ENCODE peak calls at places on chromosome 15, in seven cellular contexts. R, D, Y, O, I, X and P are unnamed samples.

GRCh38 chr15:65791335-65792129 is 561 bp downstream of the DENND4A start:
- DNase-seq in R (peak; percentile 38), D (no peak), Y (peak; percentile 53), O (peak; percentile 47), I (no peak), X (peak; percentile 64), P (peak; percentile 58)

GRCh38 chr15:68820205-68820588 is 498 bp downstream of the ANP32A start:
- DNase-seq in R (peak; percentile 33), D (no peak), Y (peak; percentile 18), O (peak; percentile 34), I (peak; percentile 60), X (peak; percentile 56), P (peak; percentile 42)

GRCh38 chr15:44788748-44789147 is 52.4 kb downstream of the TRIM69 start:
- DNase-seq in R (no peak), D (no peak), Y (no peak), O (peak; percentile 19), I (no peak), X (no peak), P (no peak)

GRCh38 chr15:80831606-80832224 is 52.5 kb downstream of the CEMIP start:
- DNase-seq in R (no peak), D (no peak), Y (no peak), O (no peak), I (no peak), X (no peak), P (no peak)

GRCh38 chr15:70687432-70687831 is 75.9 kb downstream of the UACA start:
- DNase-seq in R (no peak), D (no peak), Y (no peak), O (no peak), I (no peak), X (no peak), P (no peak)

GRCh38 chr15:48031973-48032372 is 88.8 kb upstream of the SLC24A5 start:
- DNase-seq in R (no peak), D (no peak), Y (no peak), O (no peak), I (no peak), X (no peak), P (no peak)

GRCh38 chr15:67149859-67150824 is 84.7 kb downstream of the SMAD3 start:
- DNase-seq in R (peak; percentile 99), D (no peak), Y (peak; percentile 23), O (peak; percentile 99), I (no peak), X (no peak), P (peak; percentile 99)

GRCh38 chr15:48644827-48645557 is 517 bp downstream of the FBN1 start:
- DNase-seq in R (peak; percentile 62), D (peak; percentile 72), Y (peak; percentile 62), O (peak; percentile 72), I (no peak), X (peak; percentile 11), P (peak; percentile 67)

GRCh38 chr15:40825661-40826088 is 2.8 kb downstream of the PPP1R14D start:
- DNase-seq in R (peak; percentile 94), D (no peak), Y (no peak), O (peak; percentile 28), I (no peak), X (no peak), P (peak; percentile 27)

GRCh38 chr15:91926871-91927270 is 73.4 kb downstream of the SLCO3A1 start:
- DNase-seq in R (no peak), D (no peak), Y (no peak), O (no peak), I (no peak), X (no peak), P (no peak)

GRCh38 chr15:84949043-84949442 is 32.6 kb upstream of the PDE8A start:
- DNase-seq in R (peak; percentile 62), D (no peak), Y (no peak), O (peak; percentile 62), I (no peak), X (no peak), P (peak; percentile 24)

GRCh38 chr15:54585063-54585462 is 606.8 kb downstream of the UNC13C start:
- DNase-seq in R (no peak), D (no peak), Y (no peak), O (no peak), I (no peak), X (no peak), P (no peak)

GRCh38 chr15:96457852-96458251 is 127.4 kb downstream of the NR2F2 start:
- DNase-seq in R (peak; percentile 11), D (no peak), Y (no peak), O (no peak), I (no peak), X (no peak), P (peak; percentile 32)

GRCh38 chr15:78508272-78508671 is 895 bp downstream of the HYKK start:
- DNase-seq in R (no peak), D (no peak), Y (no peak), O (no peak), I (no peak), X (no peak), P (no peak)

GRCh38 chr15:38112406-38112805 is 140.2 kb upstream of the SPRED1 start:
- DNase-seq in R (no peak), D (no peak), Y (no peak), O (no peak), I (no peak), X (no peak), P (peak; percentile 4)

GRCh38 chr15:36778516-36778915 is 199.1 kb downstream of the CDIN1 start:
- DNase-seq in R (no peak), D (no peak), Y (no peak), O (peak; percentile 22), I (no peak), X (no peak), P (peak; percentile 62)

GRCh38 chr15:92305342-92305741 is 88.3 kb upstream of the ST8SIA2 start:
- DNase-seq in R (no peak), D (no peak), Y (no peak), O (no peak), I (no peak), X (no peak), P (no peak)

GRCh38 chr15:39140060-39140604 is 440.7 kb upstream of the THBS1 start:
- DNase-seq in R (peak; percentile 90), D (no peak), Y (peak; percentile 41), O (peak; percentile 93), I (no peak), X (no peak), P (peak; percentile 96)

GRCh38 chr15:59222106-59222505 is 15.5 kb downstream of the LDHAL6B start:
- DNase-seq in R (peak; percentile 94), D (no peak), Y (no peak), O (peak; percentile 77), I (no peak), X (no peak), P (peak; percentile 90)

GRCh38 chr15:92787116-92787515 is 113.0 kb upstream of the CHD2 start:
- DNase-seq in R (no peak), D (no peak), Y (no peak), O (no peak), I (no peak), X (no peak), P (no peak)

GRCh38 chr15:48644498-48644826 is 1.0 kb downstream of the FBN1 start:
- DNase-seq in R (peak; percentile 53), D (peak; percentile 17), Y (no peak), O (peak; percentile 47), I (no peak), X (no peak), P (peak; percentile 55)

GRCh38 chr15:79157631-79158592 is 67.3 kb upstream of the RASGRF1 start:
- DNase-seq in R (no peak), D (no peak), Y (no peak), O (no peak), I (no peak), X (no peak), P (no peak)

GRCh38 chr15:48393650-48394049 is 62.4 kb downstream of the DUT start:
- DNase-seq in R (peak; percentile 47), D (no peak), Y (no peak), O (peak; percentile 85), I (no peak), X (no peak), P (no peak)

GRCh38 chr15:33699691-33700447 is 268.4 kb upstream of the CHRM5 start:
- DNase-seq in R (peak; percentile 24), D (no peak), Y (peak; percentile 20), O (no peak), I (no peak), X (no peak), P (no peak)

GRCh38 chr15:31975446-31976229 is 54.7 kb upstream of the CHRNA7 start:
- DNase-seq in R (no peak), D (no peak), Y (no peak), O (no peak), I (no peak), X (peak; percentile 16), P (no peak)

GRCh38 chr15:61195116-61196002 is 33.7 kb downstream of the RORA start:
- DNase-seq in R (peak; percentile 50), D (no peak), Y (peak; percentile 26), O (peak; percentile 48), I (no peak), X (no peak), P (peak; percentile 48)

GRCh38 chr15:83287541-83288027 is 3.1 kb upstream of the BNC1 start:
- DNase-seq in R (peak; percentile 96), D (no peak), Y (no peak), O (peak; percentile 95), I (no peak), X (no peak), P (peak; percentile 99)

GRCh38 chr15:35078221-35078915 is 6.7 kb downstream of the NANOGP8 start:
- DNase-seq in R (peak; percentile 61), D (peak; percentile 40), Y (peak; percentile 51), O (peak; percentile 51), I (no peak), X (peak; percentile 10), P (peak; percentile 47)

GRCh38 chr15:99435138-99435695 is 130.6 kb upstream of the MEF2A start:
- DNase-seq in R (no peak), D (no peak), Y (no peak), O (no peak), I (peak; percentile 30), X (peak; percentile 93), P (no peak)

GRCh38 chr15:78212546-78213424 is 21.6 kb downstream of the ACSBG1 start:
- DNase-seq in R (peak; percentile 46), D (no peak), Y (no peak), O (peak; percentile 89), I (no peak), X (no peak), P (peak; percentile 91)

GRCh38 chr15:98785796-98786581 is 137.7 kb downstream of the IGF1R start:
- DNase-seq in R (no peak), D (no peak), Y (no peak), O (no peak), I (no peak), X (no peak), P (no peak)

GRCh38 chr15:72493220-72493619 is 19.1 kb downstream of the ARIH1 start:
- DNase-seq in R (no peak), D (no peak), Y (no peak), O (no peak), I (no peak), X (no peak), P (no peak)

GRCh38 chr15:48190932-48191573 is 412 bp upstream of the CTXN2 start:
- DNase-seq in R (peak; percentile 75), D (peak; percentile 55), Y (peak; percentile 91), O (peak; percentile 82), I (no peak), X (no peak), P (peak; percentile 56)